ENCODE peak calls at places on chromosomes 11 and 22, in five cellular contexts. One of them, this sample, is unnamed.

GRCh38 chr22:39650996-39651782 is 80.6 kb downstream of the CACNA1I start:
- DNase-seq in H9: no peak
- DNase-seq in tibial nerve: no peak
- DNase-seq in heart right ventricle: no peak
- DNase-seq in cardiac muscle cell: no peak
- DNase-seq in this sample: no peak

GRCh38 chr11:75303544-75304224 is 47.8 kb downstream of the ARRB1 start:
- DNase-seq in H9: peak; percentile 62
- DNase-seq in tibial nerve: no peak
- DNase-seq in heart right ventricle: no peak
- DNase-seq in cardiac muscle cell: no peak
- DNase-seq in this sample: no peak

GRCh38 chr11:88651556-88651955 is 314.0 kb upstream of the CTSC start:
- DNase-seq in H9: no peak
- DNase-seq in tibial nerve: no peak
- DNase-seq in heart right ventricle: no peak
- DNase-seq in cardiac muscle cell: peak; percentile 77
- DNase-seq in this sample: no peak

GRCh38 chr11:66915046-66915832 is 42.9 kb downstream of the PC start:
- DNase-seq in H9: peak; percentile 62
- DNase-seq in tibial nerve: no peak
- DNase-seq in heart right ventricle: no peak
- DNase-seq in cardiac muscle cell: no peak
- DNase-seq in this sample: no peak

GRCh38 chr11:78350646-78351165 is 66.9 kb downstream of the GAB2 start:
- DNase-seq in H9: no peak
- DNase-seq in tibial nerve: peak; percentile 39
- DNase-seq in heart right ventricle: peak; percentile 58
- DNase-seq in cardiac muscle cell: peak; percentile 80
- DNase-seq in this sample: no peak

GRCh38 chr22:39281126-39281525 is 36.3 kb upstream of the PDGFB start:
- DNase-seq in H9: no peak
- DNase-seq in tibial nerve: no peak
- DNase-seq in heart right ventricle: no peak
- DNase-seq in cardiac muscle cell: no peak
- DNase-seq in this sample: no peak

GRCh38 chr22:46450931-46451660 is 86.3 kb downstream of the CELSR1 start:
- DNase-seq in H9: no peak
- DNase-seq in tibial nerve: no peak
- DNase-seq in heart right ventricle: no peak
- DNase-seq in cardiac muscle cell: no peak
- DNase-seq in this sample: no peak

GRCh38 chr11:70717961-70718595 is 319.7 kb downstream of the CTTN start:
- DNase-seq in H9: no peak
- DNase-seq in tibial nerve: no peak
- DNase-seq in heart right ventricle: no peak
- DNase-seq in cardiac muscle cell: no peak
- DNase-seq in this sample: no peak

GRCh38 chr22:24578355-24579241 is 14.3 kb downstream of the LRRC75B start:
- DNase-seq in H9: no peak
- DNase-seq in tibial nerve: no peak
- DNase-seq in heart right ventricle: no peak
- DNase-seq in cardiac muscle cell: no peak
- DNase-seq in this sample: no peak

GRCh38 chr11:46050065-46050464 is 71.2 kb downstream of the PHF21A start:
- DNase-seq in H9: peak; percentile 45
- DNase-seq in tibial nerve: no peak
- DNase-seq in heart right ventricle: no peak
- DNase-seq in cardiac muscle cell: peak; percentile 93
- DNase-seq in this sample: peak; percentile 7

GRCh38 chr11:68074584-68075352 is 35.9 kb downstream of the TCIRG1 start:
- DNase-seq in H9: no peak
- DNase-seq in tibial nerve: no peak
- DNase-seq in heart right ventricle: no peak
- DNase-seq in cardiac muscle cell: no peak
- DNase-seq in this sample: no peak

GRCh38 chr11:80958414-80958813 is 1517.6 kb upstream of the TENM4 start:
- DNase-seq in H9: no peak
- DNase-seq in tibial nerve: no peak
- DNase-seq in heart right ventricle: no peak
- DNase-seq in cardiac muscle cell: peak; percentile 85
- DNase-seq in this sample: no peak

GRCh38 chr22:48722661-48723060 is 1105.0 kb downstream of the BRD1 start:
- DNase-seq in H9: no peak
- DNase-seq in tibial nerve: no peak
- DNase-seq in heart right ventricle: no peak
- DNase-seq in cardiac muscle cell: no peak
- DNase-seq in this sample: no peak

GRCh38 chr11:28072321-28072720 is 35.6 kb downstream of the KIF18A start:
- DNase-seq in H9: no peak
- DNase-seq in tibial nerve: no peak
- DNase-seq in heart right ventricle: no peak
- DNase-seq in cardiac muscle cell: peak; percentile 68
- DNase-seq in this sample: no peak

GRCh38 chr11:93005239-93005638 is 35.8 kb downstream of the MTNR1B start:
- DNase-seq in H9: no peak
- DNase-seq in tibial nerve: no peak
- DNase-seq in heart right ventricle: no peak
- DNase-seq in cardiac muscle cell: peak; percentile 2
- DNase-seq in this sample: no peak

GRCh38 chr11:40134820-40135219 is 1324.6 kb downstream of the LRRC4C start:
- DNase-seq in H9: no peak
- DNase-seq in tibial nerve: no peak
- DNase-seq in heart right ventricle: no peak
- DNase-seq in cardiac muscle cell: no peak
- DNase-seq in this sample: no peak

GRCh38 chr11:12810497-12810896 is 136.3 kb downstream of the TEAD1 start:
- DNase-seq in H9: no peak
- DNase-seq in tibial nerve: no peak
- DNase-seq in heart right ventricle: no peak
- DNase-seq in cardiac muscle cell: peak; percentile 87
- DNase-seq in this sample: no peak

GRCh38 chr11:47553417-47553746 is 450 bp upstream of the CELF1 start:
- DNase-seq in H9: no peak
- DNase-seq in tibial nerve: peak; percentile 25
- DNase-seq in heart right ventricle: no peak
- DNase-seq in cardiac muscle cell: peak; percentile 58
- DNase-seq in this sample: no peak

GRCh38 chr22:40838486-40838885 is 18.0 kb downstream of the ST13 start:
- DNase-seq in H9: no peak
- DNase-seq in tibial nerve: no peak
- DNase-seq in heart right ventricle: no peak
- DNase-seq in cardiac muscle cell: no peak
- DNase-seq in this sample: no peak

GRCh38 chr11:36373040-36374010 is 77.2 kb downstream of the PRR5L start:
- DNase-seq in H9: no peak
- DNase-seq in tibial nerve: no peak
- DNase-seq in heart right ventricle: no peak
- DNase-seq in cardiac muscle cell: peak; percentile 76
- DNase-seq in this sample: no peak

GRCh38 chr11:22163394-22163797 is 29.5 kb upstream of the ANO5 start:
- DNase-seq in H9: no peak
- DNase-seq in tibial nerve: no peak
- DNase-seq in heart right ventricle: peak; percentile 4
- DNase-seq in cardiac muscle cell: peak; percentile 8
- DNase-seq in this sample: no peak

DNA sequence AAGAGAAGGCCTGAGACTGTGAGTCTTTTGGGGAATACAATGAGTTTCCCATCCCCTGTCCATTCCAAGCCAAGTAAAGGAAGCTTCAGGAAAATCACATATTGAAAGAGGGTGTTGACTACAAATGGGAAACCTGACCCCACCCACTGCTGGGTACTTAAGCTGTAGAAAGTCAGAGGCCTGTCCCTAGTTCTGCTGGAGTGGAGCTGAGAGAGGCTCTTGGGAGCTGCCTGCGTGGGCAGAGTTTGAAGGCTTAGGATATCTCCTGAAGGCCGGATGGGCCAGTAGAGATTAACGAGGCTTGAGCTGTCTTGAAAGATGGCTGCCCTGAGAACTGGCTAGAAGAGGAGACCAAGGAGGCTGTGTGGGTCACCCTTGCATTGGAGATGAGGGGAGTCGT is 176.2 kb upstream of the NECTIN1 start:
- DNase-seq in H9: no peak
- DNase-seq in tibial nerve: no peak
- DNase-seq in heart right ventricle: no peak
- DNase-seq in cardiac muscle cell: no peak
- DNase-seq in this sample: no peak
- H3K27ac ChIP-seq in H9: no peak overlapping the region
- H3K27ac ChIP-seq in tibial nerve: no peak overlapping the region
- H3K27ac ChIP-seq in heart right ventricle: no peak overlapping the region
- H3K27ac ChIP-seq in cardiac muscle cell: no peak overlapping the region
- H3K27ac ChIP-seq in this sample: no peak overlapping the region

GRCh38 chr22:37929390-37929789 is 23.3 kb downstream of the MICALL1 start:
- DNase-seq in H9: no peak
- DNase-seq in tibial nerve: no peak
- DNase-seq in heart right ventricle: no peak
- DNase-seq in cardiac muscle cell: no peak
- DNase-seq in this sample: peak; percentile 71

GRCh38 chr22:37932401-37932800 is 21.0 kb downstream of the C22orf23 start:
- DNase-seq in H9: no peak
- DNase-seq in tibial nerve: no peak
- DNase-seq in heart right ventricle: no peak
- DNase-seq in cardiac muscle cell: no peak
- DNase-seq in this sample: no peak

GRCh38 chr22:37930952-37931440 is 22.4 kb downstream of the C22orf23 start:
- DNase-seq in H9: no peak
- DNase-seq in tibial nerve: no peak
- DNase-seq in heart right ventricle: no peak
- DNase-seq in cardiac muscle cell: no peak
- DNase-seq in this sample: no peak

GRCh38 chr22:37931893-37932389 is 21.5 kb downstream of the C22orf23 start:
- DNase-seq in H9: no peak
- DNase-seq in tibial nerve: no peak
- DNase-seq in heart right ventricle: no peak
- DNase-seq in cardiac muscle cell: no peak
- DNase-seq in this sample: no peak

DNA sequence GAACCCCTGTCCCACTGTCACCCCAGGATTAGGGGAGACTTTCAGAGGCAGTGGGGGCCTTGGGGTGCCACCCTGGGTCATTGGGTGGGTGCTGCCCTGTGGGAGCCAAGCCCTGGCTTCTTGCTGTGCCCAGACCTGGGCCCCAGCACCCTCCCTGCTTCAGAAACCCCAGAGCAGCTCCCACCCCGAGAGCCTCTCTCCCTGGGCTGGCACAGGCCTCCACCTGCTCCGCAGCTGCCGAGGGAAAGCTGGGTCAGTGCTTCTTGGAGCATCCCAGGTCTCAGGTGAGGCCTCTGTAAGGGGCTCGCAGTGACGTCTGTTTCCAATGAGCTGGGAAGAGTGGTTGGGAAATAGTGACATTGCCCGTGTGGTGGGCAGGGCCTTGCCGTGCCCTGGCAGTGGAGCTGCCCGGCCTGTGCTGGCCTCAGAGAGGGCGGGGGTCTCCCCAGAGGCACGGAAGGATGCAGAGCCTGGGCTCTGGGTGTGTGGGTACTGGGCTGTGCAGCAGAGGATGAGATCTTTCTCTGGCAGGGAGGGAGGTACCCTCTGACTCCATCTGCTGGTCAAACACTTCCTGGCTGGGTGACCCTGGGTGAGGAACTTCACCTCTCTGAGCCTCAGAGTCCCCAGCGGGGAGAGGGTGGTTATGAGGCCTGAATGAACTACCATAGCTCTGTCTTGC is 23.0 kb downstream of the C22orf23 start:
- DNase-seq in H9: peak; percentile 56
- DNase-seq in tibial nerve: peak; percentile 30
- DNase-seq in heart right ventricle: no peak
- DNase-seq in cardiac muscle cell: peak; percentile 29
- DNase-seq in this sample: no peak
- H3K4me1 ChIP-seq in H9: no peaks in the 10 kb centered on the region
- H3K4me1 ChIP-seq in tibial nerve: peaks cover 12% of the 10 kb centered on the region
- H3K4me1 ChIP-seq in heart right ventricle: peaks cover 33% of the 10 kb centered on the region
- H3K4me1 ChIP-seq in cardiac muscle cell: peaks cover 5% of the 10 kb centered on the region
- H3K4me1 ChIP-seq in this sample: peaks cover 40% of the 10 kb centered on the region

DNA sequence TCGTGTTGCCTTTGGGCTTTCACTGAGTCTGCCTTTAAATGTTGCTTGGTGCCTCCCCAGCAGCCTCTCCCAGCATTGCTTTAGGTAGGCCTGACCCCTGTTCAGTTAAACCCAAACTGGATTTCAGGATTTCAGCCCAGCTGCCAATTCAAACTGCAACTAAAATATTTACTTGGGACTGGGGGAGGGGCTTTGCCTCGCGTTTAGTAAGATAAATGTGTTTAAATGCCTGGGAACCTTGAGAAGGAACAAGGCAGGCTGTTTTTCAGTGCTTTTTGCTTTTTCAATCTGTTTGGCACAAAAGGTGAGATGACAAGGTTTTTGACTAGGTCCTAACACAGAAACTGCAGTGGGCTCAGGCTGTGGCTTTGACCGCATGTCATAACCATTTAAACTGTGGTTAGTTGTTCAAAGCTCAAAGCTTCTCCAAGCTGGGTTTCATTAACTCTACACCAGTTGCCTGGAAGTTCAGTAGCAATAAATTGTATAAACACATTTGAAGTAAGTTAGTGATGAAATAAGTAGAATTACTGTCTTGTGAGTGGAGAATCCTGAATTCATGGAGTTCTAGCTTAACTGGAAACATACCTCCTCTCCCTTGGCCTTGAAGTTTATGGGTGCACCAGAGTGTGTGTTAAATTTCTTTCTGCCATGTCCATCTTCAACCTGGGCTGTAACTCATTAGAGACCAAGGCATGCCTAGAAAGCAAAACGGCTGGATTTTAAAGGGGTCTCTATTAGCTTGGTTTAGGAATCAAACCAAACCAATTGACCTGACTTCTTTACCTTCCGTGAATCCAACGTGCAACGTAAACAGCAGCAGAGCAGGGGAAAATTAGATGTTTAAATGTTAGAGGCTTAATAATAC is 3.6 kb downstream of the PKNOX2 start:
- DNase-seq in H9: no peak
- DNase-seq in tibial nerve: no peak
- DNase-seq in heart right ventricle: no peak
- DNase-seq in cardiac muscle cell: peak; percentile 58
- DNase-seq in this sample: no peak
- H3K27ac ChIP-seq in H9: no peak overlapping the region
- H3K27ac ChIP-seq in tibial nerve: peak overlapping the region; percentile 75
- H3K27ac ChIP-seq in heart right ventricle: no peak overlapping the region
- H3K27ac ChIP-seq in cardiac muscle cell: peak overlapping the region; percentile 76
- H3K27ac ChIP-seq in this sample: peak overlapping the region; percentile 81

DNA sequence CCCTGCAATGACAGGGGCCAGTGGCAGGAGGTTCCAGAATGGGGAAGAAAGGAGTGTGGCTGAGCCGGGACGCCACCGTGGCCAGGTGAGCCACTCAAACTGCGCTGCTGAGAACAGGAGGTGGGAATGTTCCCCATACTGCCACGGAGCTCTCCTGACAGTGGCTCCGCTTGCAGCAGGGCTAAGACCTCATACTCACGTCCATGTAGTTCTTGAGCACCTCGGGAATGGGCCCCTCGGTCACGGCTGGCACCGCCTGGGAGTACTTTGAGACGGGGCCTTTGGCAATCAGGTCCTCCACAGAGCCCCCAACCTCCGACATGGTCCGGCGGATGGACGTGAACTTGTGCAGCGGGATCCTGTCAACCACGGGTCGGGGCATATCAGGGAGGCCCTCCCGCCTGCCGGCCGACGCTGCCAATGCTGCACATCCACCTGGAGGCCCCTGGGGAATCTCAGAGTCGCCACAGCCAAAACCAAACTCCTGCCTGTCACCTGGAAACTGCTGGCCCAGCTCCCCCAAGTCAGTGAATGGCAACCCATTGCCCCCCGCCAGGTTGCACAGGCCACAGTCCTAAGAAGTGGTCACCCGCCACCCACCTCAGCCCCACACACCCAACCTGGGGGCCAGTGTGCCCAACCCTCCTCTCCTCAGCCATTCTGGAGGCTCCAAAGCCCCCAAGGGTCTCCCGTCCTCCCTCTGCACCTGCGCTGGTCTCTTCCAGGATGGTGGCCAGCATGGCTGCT is 2.4 kb downstream of the CTSD start:
- DNase-seq in H9: no peak
- DNase-seq in tibial nerve: no peak
- DNase-seq in heart right ventricle: no peak
- DNase-seq in cardiac muscle cell: no peak
- DNase-seq in this sample: no peak
- H3K4me1 ChIP-seq in H9: peaks cover 3% of the 10 kb centered on the region
- H3K4me1 ChIP-seq in tibial nerve: peaks cover 66% of the 10 kb centered on the region
- H3K4me1 ChIP-seq in heart right ventricle: peaks cover 73% of the 10 kb centered on the region
- H3K4me1 ChIP-seq in cardiac muscle cell: peaks cover 11% of the 10 kb centered on the region
- H3K4me1 ChIP-seq in this sample: peaks cover 15% of the 10 kb centered on the region

This sample was measured in pancreas.